ENCODE peak calls at places on chromosomes 1 and 21, in five cellular contexts. D, S, G, Z and W are unnamed samples.

GRCh38 chr1:43659384-43659783 is 9.4 kb downstream of the KDM4A start:
- DNase-seq in D (no peak), S (no peak), G (no peak), Z (no peak), W (no peak)

GRCh38 chr1:76919123-76919522 is 51.8 kb downstream of the ST6GALNAC5 start:
- DNase-seq in D (no peak), S (no peak), G (no peak), Z (no peak), W (no peak)

GRCh38 chr1:229694053-229694693 is 68.1 kb downstream of the URB2 start:
- DNase-seq in D (peak), S (no peak), G (no peak), Z (peak), W (peak)

GRCh38 chr1:248873993-248874671 is 15.2 kb upstream of the ZNF692 start:
- DNase-seq in D (peak), S (peak), G (peak), Z (no peak), W (peak)

GRCh38 chr1:113701429-113701828 is 57.9 kb downstream of the PHTF1 start:
- DNase-seq in D (no peak), S (no peak), G (no peak), Z (no peak), W (no peak)

GRCh38 chr1:39592069-39592468 is 15.5 kb upstream of the PABPC4 start:
- DNase-seq in D (no peak), S (no peak), G (no peak), Z (no peak), W (no peak)

GRCh38 chr1:39657923-39658485 is 13.9 kb downstream of the NT5C1A start:
- DNase-seq in D (peak), S (peak), G (peak), Z (no peak), W (no peak)

GRCh38 chr21:35257413-35257812 is 208.3 kb upstream of the RUNX1 start:
- DNase-seq in D (peak), S (no peak), G (peak), Z (no peak), W (no peak)

GRCh38 chr1:16612332-16613172 is 812 bp downstream of the NBPF1 start:
- DNase-seq in D (peak), S (no peak), G (peak), Z (peak), W (peak)

DNA sequence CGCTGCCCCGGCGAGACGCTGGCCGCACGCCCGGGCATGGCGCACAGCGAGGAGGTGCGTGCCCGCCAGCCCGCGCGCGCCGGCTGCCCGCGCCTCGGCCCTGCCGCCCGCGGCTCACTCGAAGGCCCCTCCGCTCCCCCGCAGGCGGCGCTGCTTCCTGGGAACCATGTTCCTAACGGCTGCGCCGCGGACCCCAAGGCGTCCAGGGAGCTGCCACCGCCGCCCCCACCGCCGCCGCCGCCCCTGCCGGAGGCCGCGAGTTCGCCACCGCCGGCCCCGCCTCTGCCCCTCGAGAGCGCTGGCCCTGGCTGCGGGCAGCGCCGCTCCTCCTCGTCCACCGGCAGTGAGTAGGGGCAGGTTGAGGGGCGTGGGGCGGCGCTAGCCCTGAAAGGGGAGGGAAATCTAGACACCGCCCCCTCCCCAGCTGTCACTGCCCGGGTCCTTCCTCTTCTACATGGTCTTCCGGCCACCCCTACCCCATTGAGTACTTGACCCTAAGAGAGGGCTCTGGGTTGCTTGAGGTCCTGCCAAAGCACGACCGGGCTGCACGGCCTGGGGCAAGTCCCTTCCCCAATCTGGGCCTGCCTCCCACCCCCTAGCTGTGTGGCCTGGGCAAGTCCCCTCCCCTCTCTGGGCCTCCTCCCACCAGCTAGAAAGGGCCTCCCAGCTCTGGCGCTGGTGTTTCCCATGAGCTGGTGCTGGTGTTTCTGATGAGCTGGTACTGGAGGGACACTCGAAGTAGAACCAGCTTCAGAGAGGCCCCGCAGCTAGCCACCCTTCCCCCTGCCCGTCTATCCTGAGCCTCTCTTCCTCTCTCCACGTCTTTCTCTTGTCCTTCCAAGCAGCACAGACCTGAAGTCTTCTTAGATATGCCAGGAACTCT is 17.0 kb downstream of the TNFRSF25 start:
- DNase-seq in D (peak), S (no peak), G (peak), Z (no peak), W (no peak)
- TF ChIP-seq CTCF in D (no peak), S (no peak), G (no peak), Z (no peak), W (peak)

DNA sequence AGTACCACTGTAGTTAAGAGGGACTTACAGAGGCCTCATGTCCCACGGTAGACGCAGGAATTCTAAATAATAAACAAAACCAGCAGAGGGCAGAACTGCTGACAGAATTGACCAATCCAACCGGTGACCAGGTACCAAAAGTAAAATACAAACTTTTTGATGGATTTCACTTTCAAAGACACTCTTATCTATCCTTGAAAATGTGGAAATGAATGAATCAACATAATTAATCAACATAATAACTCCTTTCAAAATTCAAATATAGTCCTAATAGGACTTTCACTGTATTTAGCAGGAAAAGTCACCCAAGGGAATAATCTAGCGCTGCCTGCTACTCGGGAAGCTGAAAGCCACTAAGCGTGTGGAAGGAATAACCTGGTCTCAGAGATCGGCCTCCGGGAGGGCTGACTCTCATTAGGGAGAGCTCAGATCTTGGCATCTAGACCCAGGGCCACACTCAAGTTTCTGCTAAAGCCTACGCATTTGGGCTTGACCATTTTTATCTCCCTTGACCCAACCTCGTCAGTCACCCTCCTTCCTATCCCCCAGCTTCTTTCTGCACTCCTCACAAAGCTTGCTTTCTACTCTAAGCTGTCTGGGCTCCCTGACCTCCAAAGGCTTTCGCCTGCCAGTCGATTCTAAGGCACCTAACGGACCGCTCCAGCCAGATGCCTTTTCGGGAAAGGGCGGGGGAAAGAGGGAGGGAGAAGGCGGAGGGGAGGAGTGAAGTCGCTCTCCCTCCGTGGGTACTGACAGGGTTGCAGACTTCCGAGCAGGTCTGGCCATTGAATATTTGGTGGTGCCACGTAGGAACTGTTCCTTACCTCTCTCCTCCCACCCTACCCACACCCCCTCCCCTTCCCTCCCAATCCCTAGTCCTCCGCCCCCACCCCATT is 1.6 kb downstream of the COL11A1 start:
- DNase-seq in D (peak), S (no peak), G (peak), Z (no peak), W (peak)
- TF ChIP-seq CTCF in D (peak), S (no peak), G (peak), Z (peak), W (peak)

GRCh38 chr21:21396424-21396823 is 398.2 kb downstream of the NCAM2 start:
- DNase-seq in D (no peak), S (no peak), G (no peak), Z (no peak), W (no peak)
- TF ChIP-seq CTCF in D (no peak), S (no peak), G (no peak), Z (no peak), W (no peak)

DNA sequence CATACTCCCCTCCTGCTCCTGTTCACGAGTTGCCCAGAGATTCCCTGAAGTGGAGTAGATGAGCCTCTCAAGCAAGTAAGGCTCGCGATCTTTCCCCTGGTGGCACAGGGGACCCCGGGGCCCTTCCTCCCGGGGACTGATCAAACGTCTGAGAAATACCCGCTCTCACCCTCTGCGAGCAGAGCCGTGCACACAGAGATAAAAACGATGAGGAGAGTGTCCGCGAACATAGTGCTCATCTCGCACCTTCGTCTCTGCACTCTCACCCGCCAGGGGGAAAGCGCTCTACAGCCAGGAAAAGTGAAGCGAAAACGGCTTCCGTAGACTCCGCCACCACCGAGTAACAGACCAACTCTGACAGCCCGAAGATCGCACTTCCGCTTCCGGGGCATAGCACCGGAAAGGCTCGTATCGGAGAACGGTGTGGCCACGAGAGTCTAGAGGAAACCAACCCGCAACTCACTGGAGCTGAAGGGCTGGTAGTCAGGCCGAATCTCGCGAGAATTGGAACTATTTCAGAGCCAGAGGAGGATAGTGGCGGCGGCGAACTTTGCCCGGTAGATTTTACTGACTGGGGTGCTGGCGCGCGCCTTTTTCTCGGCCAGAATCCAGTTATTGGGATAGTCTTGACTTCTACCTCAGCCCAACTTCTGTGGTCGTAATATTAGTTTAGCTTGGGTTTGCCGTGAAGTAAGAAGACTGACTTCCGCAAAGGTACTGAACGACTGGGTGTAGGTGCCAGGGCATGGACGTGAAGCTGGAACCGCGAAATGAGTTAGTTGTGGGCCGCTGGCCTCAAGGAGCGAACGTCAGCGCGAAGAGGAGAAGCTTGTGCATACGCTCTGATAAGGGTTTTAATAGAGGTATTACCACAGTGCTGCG is at the start of gene TMCO1:
- DNase-seq in D (peak), S (peak), G (peak), Z (peak), W (peak)
- TF ChIP-seq CTCF in D (peak), S (peak), G (no peak), Z (no peak), W (peak)

GRCh38 chr1:58848818-58849411 is 65.1 kb upstream of the JUN start:
- DNase-seq in D (peak), S (no peak), G (peak), Z (peak), W (peak)
- TF ChIP-seq CTCF in D (no peak), S (no peak), G (no peak), Z (no peak), W (peak)